ENCODE peak calls at places on chromosomes 2 and 18, in five cellular contexts. One of them, this sample, is unnamed. For H3K27me3, the result is how much of the 10 kb centered on the place peaks cover.

GRCh38 chr2:217895070-217895635 is 107.6 kb downstream of the TNS1 start:
- DNase-seq in trophoblast cell: no peak
- DNase-seq in mesenchymal stem cell: no peak
- DNase-seq in H1: no peak
- DNase-seq in H9: no peak
- DNase-seq in this sample: no peak

GRCh38 chr2:27102329-27102728 is 15.8 kb downstream of the KHK start:
- DNase-seq in mesenchymal stem cell: no peak
- DNase-seq in H1: no peak
- DNase-seq in trophoblast cell: no peak
- DNase-seq in H9: no peak
- DNase-seq in this sample: no peak

GRCh38 chr2:226977775-226978190 is 141.9 kb downstream of the RHBDD1 start:
- DNase-seq in trophoblast cell: peak
- DNase-seq in H1: no peak
- DNase-seq in mesenchymal stem cell: peak
- DNase-seq in H9: no peak
- DNase-seq in this sample: no peak

GRCh38 chr2:82795446-82795845 is 1663.6 kb downstream of the SUCLG1 start:
- DNase-seq in H9: no peak
- DNase-seq in trophoblast cell: no peak
- DNase-seq in H1: no peak
- DNase-seq in mesenchymal stem cell: peak
- DNase-seq in this sample: no peak

GRCh38 chr2:105301646-105302045 is 27.9 kb downstream of the TGFBRAP1 start:
- DNase-seq in H9: no peak
- DNase-seq in H1: no peak
- DNase-seq in trophoblast cell: no peak
- DNase-seq in mesenchymal stem cell: no peak
- DNase-seq in this sample: no peak

GRCh38 chr2:133434962-133435668 is 133.1 kb downstream of the NCKAP5 start:
- DNase-seq in H9: no peak
- DNase-seq in mesenchymal stem cell: no peak
- DNase-seq in trophoblast cell: peak
- DNase-seq in H1: no peak
- DNase-seq in this sample: no peak

GRCh38 chr18:22667616-22668422 is 250.1 kb upstream of the CTAGE1 start:
- DNase-seq in mesenchymal stem cell: peak
- DNase-seq in H9: no peak
- DNase-seq in trophoblast cell: no peak
- DNase-seq in H1: no peak
- DNase-seq in this sample: no peak

GRCh38 chr18:1092228-1092627 is 187.6 kb downstream of the ADCYAP1 start:
- DNase-seq in trophoblast cell: peak
- DNase-seq in H1: peak
- DNase-seq in mesenchymal stem cell: no peak
- DNase-seq in H9: peak
- DNase-seq in this sample: peak

GRCh38 chr2:197037863-197038398 is 111.4 kb upstream of the PGAP1 start:
- DNase-seq in mesenchymal stem cell: no peak
- DNase-seq in H1: no peak
- DNase-seq in trophoblast cell: no peak
- DNase-seq in H9: no peak
- DNase-seq in this sample: no peak

GRCh38 chr2:175251425-175252041 is 70.0 kb upstream of the ATP5MC3 start:
- DNase-seq in trophoblast cell: peak
- DNase-seq in H9: no peak
- DNase-seq in mesenchymal stem cell: peak
- DNase-seq in H1: no peak
- DNase-seq in this sample: peak

GRCh38 chr2:69693059-69693458 is 48.9 kb upstream of the ANXA4 start:
- DNase-seq in H1: no peak
- DNase-seq in trophoblast cell: no peak
- DNase-seq in mesenchymal stem cell: no peak
- DNase-seq in H9: no peak
- DNase-seq in this sample: no peak

GRCh38 chr2:8346706-8347430 is 335.0 kb upstream of the ID2 start:
- DNase-seq in mesenchymal stem cell: no peak
- DNase-seq in H1: no peak
- DNase-seq in trophoblast cell: no peak
- DNase-seq in H9: no peak
- DNase-seq in this sample: no peak

GRCh38 chr2:241123816-241124536 is 21.9 kb upstream of the MTERF4 start:
- DNase-seq in mesenchymal stem cell: no peak
- DNase-seq in trophoblast cell: no peak
- DNase-seq in H9: no peak
- DNase-seq in H1: no peak
- DNase-seq in this sample: no peak

GRCh38 chr2:241984658-241985057 is 115.1 kb downstream of the RTP5 start:
- DNase-seq in trophoblast cell: no peak
- DNase-seq in mesenchymal stem cell: no peak
- DNase-seq in H1: no peak
- DNase-seq in H9: peak
- DNase-seq in this sample: no peak

GRCh38 chr2:20231632-20232031 is 6.7 kb upstream of the SDC1 start:
- DNase-seq in H9: peak
- DNase-seq in mesenchymal stem cell: no peak
- DNase-seq in H1: peak
- DNase-seq in trophoblast cell: peak
- DNase-seq in this sample: no peak

GRCh38 chr2:27453968-27454367 is 11.8 kb downstream of the KRTCAP3 start:
- DNase-seq in trophoblast cell: no peak
- DNase-seq in H9: peak
- DNase-seq in mesenchymal stem cell: no peak
- DNase-seq in H1: no peak
- DNase-seq in this sample: no peak

GRCh38 chr2:29119211-29119610 is 4.0 kb downstream of the CLIP4 start:
- DNase-seq in trophoblast cell: no peak
- DNase-seq in H9: no peak
- DNase-seq in mesenchymal stem cell: no peak
- DNase-seq in H1: no peak
- DNase-seq in this sample: no peak

GRCh38 chr2:24559714-24560113 is 68.7 kb downstream of the NCOA1 start:
- DNase-seq in H9: no peak
- DNase-seq in H1: no peak
- DNase-seq in trophoblast cell: peak
- DNase-seq in mesenchymal stem cell: peak
- DNase-seq in this sample: no peak

GRCh38 chr2:107197601-107198000 is 311.6 kb upstream of the ST6GAL2 start:
- DNase-seq in mesenchymal stem cell: no peak
- DNase-seq in H1: no peak
- DNase-seq in H9: no peak
- DNase-seq in trophoblast cell: no peak
- DNase-seq in this sample: no peak

GRCh38 chr2:161208527-161209139 is 48.4 kb downstream of the TANK start:
- DNase-seq in H1: no peak
- DNase-seq in mesenchymal stem cell: peak
- DNase-seq in trophoblast cell: no peak
- DNase-seq in H9: peak
- DNase-seq in this sample: no peak

GRCh38 chr2:61233581-61233980 is 71.6 kb downstream of the C2orf74 start:
- DNase-seq in H9: no peak
- DNase-seq in H1: no peak
- DNase-seq in trophoblast cell: no peak
- DNase-seq in mesenchymal stem cell: no peak
- DNase-seq in this sample: no peak

GRCh38 chr2:137801228-137801627 is 163.0 kb upstream of the HNMT start:
- DNase-seq in H9: no peak
- DNase-seq in H1: no peak
- DNase-seq in mesenchymal stem cell: no peak
- DNase-seq in trophoblast cell: no peak
- DNase-seq in this sample: no peak

GRCh38 chr2:19300961-19301360 is 57.5 kb downstream of the OSR1 start:
- DNase-seq in H1: no peak
- DNase-seq in trophoblast cell: no peak
- DNase-seq in H9: no peak
- DNase-seq in mesenchymal stem cell: peak
- DNase-seq in this sample: no peak

GRCh38 chr2:240392948-240393830 is 42.3 kb upstream of the GPC1 start:
- DNase-seq in H1: no peak
- DNase-seq in H9: peak
- DNase-seq in mesenchymal stem cell: no peak
- DNase-seq in trophoblast cell: no peak
- DNase-seq in this sample: no peak

GRCh38 chr2:216807861-216808272 is 52.0 kb downstream of the TNP1 start:
- DNase-seq in H1: no peak
- DNase-seq in trophoblast cell: no peak
- DNase-seq in H9: no peak
- DNase-seq in mesenchymal stem cell: peak
- DNase-seq in this sample: no peak

GRCh38 chr2:229642371-229642770 is 72.0 kb downstream of the DNER start:
- DNase-seq in trophoblast cell: peak
- DNase-seq in H1: no peak
- DNase-seq in mesenchymal stem cell: no peak
- DNase-seq in H9: no peak
- DNase-seq in this sample: no peak

GRCh38 chr2:240284503-240285259 is 144.2 kb upstream of the OTOS start:
- DNase-seq in H9: no peak
- DNase-seq in H1: no peak
- DNase-seq in mesenchymal stem cell: no peak
- DNase-seq in trophoblast cell: no peak
- DNase-seq in this sample: no peak

GRCh38 chr2:217934321-217935131 is 68.3 kb downstream of the TNS1 start:
- DNase-seq in H1: no peak
- DNase-seq in H9: no peak
- DNase-seq in mesenchymal stem cell: peak
- DNase-seq in trophoblast cell: peak
- DNase-seq in this sample: no peak

GRCh38 chr2:29580223-29580622 is 341.2 kb downstream of the ALK start:
- DNase-seq in mesenchymal stem cell: no peak
- DNase-seq in trophoblast cell: no peak
- DNase-seq in H1: no peak
- DNase-seq in H9: no peak
- DNase-seq in this sample: no peak

GRCh38 chr2:70344195-70344594 is 42.3 kb upstream of the FAM136A start:
- DNase-seq in H1: no peak
- DNase-seq in H9: no peak
- DNase-seq in mesenchymal stem cell: no peak
- DNase-seq in trophoblast cell: no peak
- DNase-seq in this sample: no peak

GRCh38 chr2:50648031-50648430 is 383.9 kb downstream of the NRXN1 start:
- DNase-seq in trophoblast cell: no peak
- DNase-seq in mesenchymal stem cell: no peak
- DNase-seq in H9: no peak
- DNase-seq in H1: no peak
- DNase-seq in this sample: no peak

DNA sequence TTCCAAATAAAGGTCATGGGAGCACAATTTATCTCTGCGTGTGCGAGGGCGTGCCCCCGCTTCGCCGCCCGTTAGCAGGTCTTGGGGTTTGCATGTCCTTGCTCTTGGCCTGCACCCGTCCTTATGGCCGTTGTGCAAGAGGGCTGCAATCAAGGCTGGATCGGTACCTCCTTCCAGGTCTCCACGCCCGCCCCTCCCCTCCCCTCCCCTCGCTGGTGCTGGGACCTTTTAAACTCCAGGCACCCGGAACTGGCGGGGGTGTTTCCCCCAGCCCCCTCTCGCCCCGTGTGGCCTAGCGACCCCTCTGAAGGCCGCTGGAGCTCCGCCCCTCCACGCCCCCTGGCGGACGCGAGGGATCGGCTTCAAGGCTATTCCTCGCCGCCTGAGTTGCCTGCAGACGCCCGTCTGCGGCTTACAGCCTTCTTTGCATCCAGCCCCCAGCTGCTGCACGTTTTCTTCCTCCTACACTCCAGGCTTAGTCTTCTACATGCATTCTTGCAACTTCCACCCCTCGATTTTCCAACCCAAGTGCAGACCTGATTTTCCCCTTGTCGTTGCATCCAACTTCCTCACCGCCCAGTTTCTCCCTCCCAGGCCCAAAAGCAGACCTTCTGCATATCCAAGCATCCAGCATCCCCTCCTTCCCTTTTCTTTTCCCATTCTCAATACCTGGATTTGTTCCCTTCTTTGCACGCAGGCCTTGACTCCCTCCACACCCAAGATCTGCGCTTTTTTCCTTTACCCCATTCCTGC is 577 bp downstream of the IDH1 start:
- DNase-seq in trophoblast cell: peak
- DNase-seq in H1: peak
- DNase-seq in mesenchymal stem cell: peak
- DNase-seq in H9: peak
- DNase-seq in this sample: peak
- H3K4ac ChIP-seq in trophoblast cell: no peak
- H3K4ac ChIP-seq in H1: peak
- H3K4ac ChIP-seq in mesenchymal stem cell: peak
- H3K4ac ChIP-seq in H9: no peak
- H3K4ac ChIP-seq in this sample: no peak

DNA sequence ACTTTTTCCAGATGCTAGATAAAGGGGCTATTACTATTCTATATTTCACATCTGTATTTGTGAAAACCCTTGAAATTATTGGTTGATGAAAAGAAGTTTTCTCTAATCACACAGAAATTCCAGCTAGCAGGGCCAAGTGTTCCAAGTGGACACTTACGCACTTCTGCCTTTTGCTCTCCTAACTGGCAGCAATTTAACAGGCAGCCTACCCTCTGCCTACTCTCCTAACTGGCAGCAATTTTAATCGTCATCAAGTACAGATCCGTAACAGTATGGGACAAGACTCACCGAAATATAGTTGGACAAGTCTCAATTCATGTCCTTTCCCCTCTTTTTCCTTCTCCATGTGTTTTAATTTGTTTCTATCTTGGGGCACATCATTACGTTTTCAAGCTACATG is 12.1 kb downstream of the LRRC30 start:
- DNase-seq in trophoblast cell: no peak
- DNase-seq in mesenchymal stem cell: no peak
- DNase-seq in H1: no peak
- DNase-seq in H9: no peak
- DNase-seq in this sample: no peak
- H2BK12ac ChIP-seq in trophoblast cell: no peak
- H2BK12ac ChIP-seq in mesenchymal stem cell: no peak
- H2BK12ac ChIP-seq in H1: no peak
- H2BK12ac ChIP-seq in H9: no peak
- H2BK12ac ChIP-seq in this sample: no peak

DNA sequence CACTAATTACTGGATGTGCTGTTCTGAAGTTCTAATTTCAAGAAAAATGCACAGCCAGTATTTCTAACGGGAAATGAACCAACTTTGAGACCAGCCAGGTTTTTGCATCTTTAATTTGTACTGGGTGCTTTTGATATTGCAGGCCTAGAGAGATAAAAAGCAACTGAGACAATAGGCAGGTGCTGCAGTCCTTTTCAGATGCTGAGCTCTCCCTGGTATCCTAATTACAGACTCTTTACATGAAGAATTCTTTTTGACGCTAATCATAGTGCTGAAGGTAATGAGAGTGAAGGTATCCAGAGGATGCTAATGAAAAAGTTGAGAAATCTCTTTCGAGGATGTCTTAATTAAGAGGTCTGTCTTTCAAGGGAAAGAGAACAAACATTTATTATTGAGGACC is 85.1 kb downstream of the SERPINB8 start:
- DNase-seq in mesenchymal stem cell: no peak
- DNase-seq in trophoblast cell: no peak
- DNase-seq in H1: no peak
- DNase-seq in H9: no peak
- DNase-seq in this sample: no peak
- H3K27me3 ChIP-seq in mesenchymal stem cell: under half
- H3K27me3 ChIP-seq in trophoblast cell: under half
- H3K27me3 ChIP-seq in H1: under half
- H3K27me3 ChIP-seq in H9: under half
- H3K27me3 ChIP-seq in this sample: under half

GRCh38 chr2:47037678-47038077 is 117.4 kb downstream of the STPG4 start:
- DNase-seq in mesenchymal stem cell: no peak
- DNase-seq in H9: no peak
- DNase-seq in trophoblast cell: no peak
- DNase-seq in H1: no peak
- DNase-seq in this sample: no peak
- H3K4ac ChIP-seq in mesenchymal stem cell: no peak
- H3K4ac ChIP-seq in H9: no peak
- H3K4ac ChIP-seq in trophoblast cell: no peak
- H3K4ac ChIP-seq in H1: no peak
- H3K4ac ChIP-seq in this sample: no peak